ENCODE peak calls at places on chromosomes 7 and 10, in four cellular contexts. Z, Q, H and P are unnamed samples.

GRCh38 chr7:21426286-21426957 is 1.5 kb upstream of the SP4 start:
- DNase-seq in Z (no peak), Q (peak; percentile 68), H (peak; percentile 40), P (no peak)

GRCh38 chr7:69654381-69654780 is 56.1 kb downstream of the AUTS2 start:
- DNase-seq in Z (no peak), Q (no peak), H (no peak), P (no peak)

GRCh38 chr10:14016942-14017341 is 313.8 kb downstream of the FRMD4A start:
- DNase-seq in Z (no peak), Q (no peak), H (no peak), P (no peak)

GRCh38 chr10:97278491-97278989 is 13.9 kb downstream of the ARHGAP19 start:
- DNase-seq in Z (peak; percentile 93), Q (peak; percentile 44), H (no peak), P (no peak)

GRCh38 chr7:99840136-99840869 is 12.5 kb downstream of the CYP3A43 start:
- DNase-seq in Z (no peak), Q (no peak), H (no peak), P (no peak)

GRCh38 chr10:102384606-102385429 is 10.7 kb upstream of the NFKB2 start:
- DNase-seq in Z (peak; percentile 40), Q (no peak), H (no peak), P (no peak)

GRCh38 chr7:106031271-106032029 is 68.4 kb downstream of the CDHR3 start:
- DNase-seq in Z (no peak), Q (no peak), H (no peak), P (no peak)

GRCh38 chr7:133705596-133705995 is 421.5 kb upstream of the LRGUK start:
- DNase-seq in Z (peak; percentile 86), Q (no peak), H (no peak), P (no peak)

GRCh38 chr10:119942973-119943372 is 50.4 kb downstream of the SEC23IP start:
- DNase-seq in Z (peak; percentile 57), Q (no peak), H (no peak), P (no peak)

GRCh38 chr7:106313456-106313891 is 28.7 kb upstream of the NAMPT start:
- DNase-seq in Z (peak; percentile 73), Q (no peak), H (no peak), P (no peak)

GRCh38 chr10:68348265-68348741 is 15.6 kb upstream of the PBLD start:
- DNase-seq in Z (peak; percentile 65), Q (peak; percentile 80), H (peak; percentile 77), P (no peak)

GRCh38 chr7:16025696-16026095 is 339.2 kb upstream of the MEOX2 start:
- DNase-seq in Z (no peak), Q (no peak), H (no peak), P (no peak)

GRCh38 chr7:47877336-47877735 is 70.9 kb downstream of the PKD1L1 start:
- DNase-seq in Z (no peak), Q (no peak), H (no peak), P (no peak)

GRCh38 chr10:132471125-132471451 is 66.5 kb upstream of the INPP5A start:
- DNase-seq in Z (no peak), Q (no peak), H (no peak), P (no peak)

GRCh38 chr10:101693701-101694055 is 1.3 kb downstream of the FBXW4 start:
- DNase-seq in Z (peak; percentile 60), Q (peak; percentile 30), H (no peak), P (no peak)

GRCh38 chr7:40455485-40455884 is 320.7 kb downstream of the SUGCT start:
- DNase-seq in Z (peak; percentile 38), Q (no peak), H (no peak), P (no peak)

GRCh38 chr7:367351-367841 is 77.4 kb downstream of the FOXL3 start:
- DNase-seq in Z (no peak), Q (no peak), H (no peak), P (no peak)

GRCh38 chr10:59536576-59537014 is 173.1 kb downstream of the SLC16A9 start:
- DNase-seq in Z (peak; percentile 37), Q (no peak), H (no peak), P (no peak)

GRCh38 chr10:63133787-63134557 is 844 bp downstream of the NRBF2 start:
- DNase-seq in Z (peak; percentile 53), Q (peak; percentile 58), H (no peak), P (no peak)

GRCh38 chr7:134461921-134462320 is 3.0 kb upstream of the AKR1B1 start:
- DNase-seq in Z (no peak), Q (no peak), H (no peak), P (no peak)

GRCh38 chr10:12728569-12728968 is 272.9 kb downstream of the CCDC3 start:
- DNase-seq in Z (peak; percentile 26), Q (no peak), H (no peak), P (no peak)

GRCh38 chr7:1641173-1641572 is 28.9 kb upstream of the ELFN1 start:
- DNase-seq in Z (no peak), Q (no peak), H (no peak), P (no peak)
- H3K56ac ChIP-seq in Z (no peak overlapping the region), Q (no peak overlapping the region), H (no peak overlapping the region), P (no peak overlapping the region)

GRCh38 chr10:69741252-69741651 is 60.5 kb upstream of the COL13A1 start:
- DNase-seq in Z (no peak), Q (no peak), H (no peak), P (no peak)
- H3K56ac ChIP-seq in Z (no peak overlapping the region), Q (no peak overlapping the region), H (no peak overlapping the region), P (no peak overlapping the region)

GRCh38 chr7:1691601-1692499 is 21.8 kb downstream of the ELFN1 start:
- DNase-seq in Z (no peak), Q (no peak), H (peak; percentile 25), P (peak; percentile 45)
- H3K56ac ChIP-seq in Z (no peak overlapping the region), Q (no peak overlapping the region), H (no peak overlapping the region), P (no peak overlapping the region)

DNA sequence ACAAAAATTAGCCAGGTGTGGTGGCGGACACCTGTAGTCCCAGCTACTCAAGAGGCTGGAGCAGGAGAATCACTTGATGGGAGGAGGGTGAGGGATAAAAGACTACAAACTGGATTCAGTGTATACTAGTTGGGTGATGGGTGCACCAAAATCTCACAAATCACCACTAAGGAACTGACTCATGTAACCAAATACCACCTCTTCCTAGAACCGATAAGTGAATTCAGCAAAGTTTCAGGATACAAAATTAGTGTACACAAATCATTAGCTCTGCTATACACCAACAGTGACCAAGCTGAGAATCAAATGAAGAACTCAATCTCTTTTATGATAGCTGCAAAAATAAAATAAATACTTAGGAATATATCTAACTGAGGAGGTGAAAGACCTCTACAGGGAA is 23.0 kb upstream of the DMBT1 start:
- DNase-seq in Z (no peak), Q (no peak), H (no peak), P (no peak)
- H3K56ac ChIP-seq in Z (no peak overlapping the region), Q (no peak overlapping the region), H (no peak overlapping the region), P (no peak overlapping the region)

GRCh38 chr7:97685952-97686351 is 45.9 kb upstream of the TAC1 start:
- DNase-seq in Z (no peak), Q (no peak), H (no peak), P (no peak)
- H3K56ac ChIP-seq in Z (no peak overlapping the region), Q (no peak overlapping the region), H (no peak overlapping the region), P (no peak overlapping the region)

DNA sequence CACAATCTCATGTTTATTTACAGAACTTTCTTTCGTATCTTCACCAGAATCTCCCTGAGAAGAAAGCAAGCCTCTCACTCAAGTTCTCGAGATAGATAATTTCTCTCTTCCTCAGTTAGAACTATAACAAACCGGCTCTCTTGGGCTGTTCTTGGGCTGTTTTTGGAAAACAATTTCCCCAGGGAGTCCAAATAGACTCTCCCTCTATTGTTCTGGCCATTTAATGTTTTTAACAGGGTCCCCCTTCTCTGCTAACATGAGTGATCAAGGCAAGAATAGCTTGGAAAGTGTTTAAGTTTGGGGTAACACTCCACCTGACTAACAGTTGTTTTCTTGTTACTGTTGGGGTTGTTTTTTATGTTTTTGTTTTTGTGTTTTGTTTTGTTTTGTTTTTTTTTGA is 64.8 kb upstream of the UCN3 start:
- DNase-seq in Z (peak; percentile 8), Q (no peak), H (no peak), P (no peak)
- H3K56ac ChIP-seq in Z (no peak overlapping the region), Q (no peak overlapping the region), H (no peak overlapping the region), P (no peak overlapping the region)